ENCODE peak calls at places on chromosomes 4 and X, in eight cellular contexts. F is SK-N-SH, I is A549, O is H1, G is HCT116, S is endothelial cell of umbilical vein, A is HepG2, T is K562. W is an unnamed sample.

GRCh38 chr4:21879187-21879586 is 69.4 kb downstream of the KCNIP4 start:
- DNase-seq in F (no peak), A (peak), G (no peak), I (peak), S (peak), O (peak), T (no peak), W (peak)

GRCh38 chr4:137000432-137000831 is 531.9 kb downstream of the PCDH18 start:
- DNase-seq in I (no peak), A (no peak), T (no peak), G (no peak), O (no peak), F (no peak), S (no peak), W (no peak)

GRCh38 chr4:76897522-76898384 is at the start of gene SOWAHB:
- DNase-seq in T (no peak), G (peak), I (no peak), A (peak), S (peak), F (peak), O (peak), W (no peak)

GRCh38 chr4:110544594-110544993 is 68.6 kb downstream of the ENPEP start:
- DNase-seq in A (no peak), G (no peak), O (no peak), S (no peak), T (no peak), F (no peak), I (no peak), W (no peak)

GRCh38 chrX:120311632-120312000 is 355 bp upstream of the TMEM255A start:
- DNase-seq in A (no peak), F (no peak), G (no peak), S (no peak), I (no peak), O (no peak), T (no peak), W (no peak)

GRCh38 chr4:127249066-127249766 is 383.5 kb upstream of the INTU start:
- DNase-seq in F (no peak), A (no peak), O (no peak), G (no peak), T (no peak), S (no peak), I (no peak), W (peak)

GRCh38 chrX:78997870-78998558 is 52.8 kb downstream of the P2RY10 start:
- DNase-seq in I (no peak), S (no peak), O (no peak), A (no peak), T (no peak), G (no peak), F (no peak), W (no peak)

GRCh38 chr4:188452097-188452496 is 312.9 kb downstream of the TRIML1 start:
- DNase-seq in T (no peak), G (no peak), O (no peak), A (no peak), F (no peak), I (no peak), S (no peak), W (no peak)

GRCh38 chrX:137746289-137746688 is 180.4 kb downstream of the ZIC3 start:
- DNase-seq in O (no peak), T (no peak), S (no peak), G (no peak), I (no peak), F (no peak), A (no peak), W (no peak)

GRCh38 chr4:165378398-165378762 is 428 bp upstream of the CPE start:
- DNase-seq in G (no peak), A (no peak), S (no peak), O (no peak), T (no peak), F (no peak), I (no peak), W (no peak)

GRCh38 chr4:175435437-175435836 is 376.6 kb downstream of the GPM6A start:
- DNase-seq in O (no peak), A (no peak), F (peak), I (no peak), G (no peak), S (no peak), T (no peak), W (peak)

GRCh38 chr4:173929921-173930320 is 353.5 kb downstream of the FBXO8 start:
- DNase-seq in A (no peak), S (no peak), T (no peak), I (no peak), O (no peak), G (no peak), F (no peak), W (no peak)

GRCh38 chr4:188780686-188781085 is 641.4 kb downstream of the TRIML1 start:
- DNase-seq in I (no peak), A (no peak), F (no peak), T (no peak), G (no peak), S (no peak), O (no peak), W (no peak)

GRCh38 chr4:42824278-42824977 is 68.1 kb upstream of the GRXCR1 start:
- DNase-seq in S (no peak), A (peak), I (no peak), T (no peak), G (no peak), F (no peak), O (no peak), W (no peak)

GRCh38 chr4:189162888-189163287 is 777.8 kb upstream of the FRG1 start:
- DNase-seq in A (no peak), O (no peak), T (no peak), F (no peak), I (no peak), G (no peak), S (no peak), W (no peak)

GRCh38 chr4:89277412-89277811 is 30.2 kb downstream of the GPRIN3 start:
- DNase-seq in S (no peak), F (no peak), A (no peak), T (no peak), G (no peak), I (peak), O (no peak), W (no peak)

GRCh38 chrX:97984641-97985040 is 1100.9 kb downstream of the RPA4 start:
- DNase-seq in T (no peak), G (no peak), A (no peak), I (no peak), F (no peak), S (no peak), O (no peak), W (no peak)

GRCh38 chr4:84690481-84690880 is 107.6 kb downstream of the CDS1 start:
- DNase-seq in G (no peak), T (no peak), S (no peak), A (no peak), F (no peak), O (no peak), I (no peak), W (peak)

GRCh38 chrX:154046262-154046771 is 26.6 kb upstream of the IRAK1 start:
- DNase-seq in G (no peak), S (peak), O (no peak), F (no peak), T (no peak), I (peak), A (no peak), W (no peak)

GRCh38 chr4:173231916-173232315 is 63.3 kb downstream of the GALNT7 start:
- DNase-seq in T (peak), O (no peak), I (peak), F (no peak), G (no peak), A (no peak), S (peak), W (peak)

DNA sequence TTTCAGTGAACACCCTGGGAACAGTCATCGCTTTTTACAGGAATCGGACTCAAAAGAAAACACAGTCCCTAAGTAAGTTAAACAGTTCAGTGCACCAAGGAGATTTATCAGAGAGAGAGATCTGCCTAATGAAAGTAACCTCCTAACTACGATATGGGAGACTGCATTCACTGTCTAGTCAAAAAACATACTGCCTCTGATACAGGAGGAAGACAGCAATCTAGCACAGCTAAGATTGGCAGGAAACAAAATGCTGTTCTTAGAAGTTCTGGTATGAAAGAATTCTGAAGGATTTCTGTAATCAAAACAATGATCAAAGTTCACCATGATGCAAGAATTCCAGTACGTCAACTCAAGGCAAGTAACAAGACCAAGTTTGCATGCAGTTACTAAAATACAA is 92.8 kb downstream of the MAML3 start:
- DNase-seq in A (peak), T (no peak), O (no peak), F (no peak), S (peak), G (no peak), I (peak), W (no peak)
- H3K4me3 ChIP-seq in A (no peak), T (no peak), O (no peak), F (no peak), S (peak), G (no peak), I (peak), W (no peak)

DNA sequence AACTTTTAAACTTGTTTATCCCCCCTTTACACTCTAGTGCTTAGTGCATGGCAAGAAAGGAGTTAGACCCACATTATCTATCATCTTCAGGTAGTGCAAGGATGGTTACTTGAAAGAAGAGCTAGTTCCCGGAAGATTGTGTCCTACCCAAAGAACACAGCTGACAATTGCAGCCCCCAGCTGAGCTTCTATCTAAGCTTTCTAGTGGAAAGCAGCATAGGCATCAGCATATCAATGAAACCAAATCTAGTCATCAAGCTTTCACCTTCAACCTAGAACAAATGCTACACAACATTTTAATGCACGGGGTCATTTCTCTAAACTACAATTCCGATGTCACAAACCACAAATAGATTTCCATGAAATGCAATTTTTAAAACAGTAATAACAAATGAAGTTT is 88.9 kb upstream of the TFDP3 start:
- DNase-seq in G (no peak), F (no peak), I (no peak), T (no peak), S (no peak), O (no peak), A (no peak), W (no peak)
- TF ChIP-seq MAX in G (no peak), F (no peak), I (no peak), T (no peak), S (no peak), O (no peak), A (no peak), W (no peak)

GRCh38 chrX:39174761-39175417 is 373.6 kb downstream of the MID1IP1 start:
- DNase-seq in F (no peak), S (peak), T (no peak), I (no peak), O (no peak), A (no peak), G (no peak), W (no peak)
- H3K4me3 ChIP-seq in F (no peak), S (no peak), T (no peak), I (no peak), O (no peak), A (no peak), G (no peak), W (no peak)

DNA sequence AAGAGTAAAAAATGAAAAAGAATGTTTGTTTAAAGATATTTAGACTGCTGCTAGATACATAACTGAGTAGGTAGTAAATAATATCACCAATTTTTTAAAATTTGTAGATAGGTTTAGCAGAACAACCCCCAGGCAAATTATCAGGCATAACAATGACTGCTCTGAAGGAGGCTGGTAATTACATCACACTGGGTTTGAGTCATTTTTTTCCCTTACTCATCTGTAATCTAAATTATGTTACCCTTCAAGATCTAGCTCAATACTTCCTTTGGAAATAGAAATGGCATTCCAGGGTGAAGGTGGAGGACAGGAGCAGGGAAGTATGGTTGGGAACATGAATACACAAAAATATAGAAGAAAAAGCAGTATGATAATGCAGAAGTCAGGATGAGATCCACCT is 431.6 kb upstream of the MAOA start:
- DNase-seq in O (no peak), T (no peak), G (no peak), S (no peak), A (no peak), F (no peak), I (no peak), W (no peak)
- TF ChIP-seq MAX in O (no peak), T (no peak), G (no peak), S (no peak), A (no peak), F (no peak), I (no peak), W (no peak)

GRCh38 chr4:121822047-121822446 is 1.6 kb downstream of the CCNA2 start:
- DNase-seq in T (no peak), S (no peak), G (no peak), A (no peak), I (no peak), O (no peak), F (no peak), W (no peak)
- H3K4me3 ChIP-seq in T (peak), S (peak), G (peak), A (peak), I (peak), O (peak), F (peak), W (peak)

DNA sequence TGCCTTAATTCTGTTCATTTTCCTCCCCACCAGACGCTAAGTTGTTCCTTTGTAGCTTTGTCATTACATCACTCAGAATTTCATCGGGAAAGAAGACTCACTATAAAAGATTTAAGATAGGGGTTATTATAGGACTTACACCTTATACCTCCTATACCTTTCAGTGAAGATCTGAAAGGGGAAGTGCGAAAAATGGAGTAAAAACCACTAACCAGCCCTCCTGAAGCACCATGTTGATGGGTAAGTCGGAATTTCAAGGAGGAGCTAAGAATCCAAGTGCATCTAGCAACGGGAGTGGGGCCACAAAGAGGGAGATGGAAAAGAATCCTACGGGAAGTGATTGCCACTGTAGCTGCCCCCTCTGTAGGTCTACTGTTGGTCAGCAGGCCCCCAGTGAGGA is 119.1 kb upstream of the H2AZ1 start:
- DNase-seq in S (no peak), I (no peak), O (no peak), F (no peak), G (no peak), A (no peak), T (no peak), W (no peak)
- TF ChIP-seq MAX in S (no peak), I (no peak), O (no peak), F (no peak), G (no peak), A (no peak), T (no peak), W (no peak)

DNA sequence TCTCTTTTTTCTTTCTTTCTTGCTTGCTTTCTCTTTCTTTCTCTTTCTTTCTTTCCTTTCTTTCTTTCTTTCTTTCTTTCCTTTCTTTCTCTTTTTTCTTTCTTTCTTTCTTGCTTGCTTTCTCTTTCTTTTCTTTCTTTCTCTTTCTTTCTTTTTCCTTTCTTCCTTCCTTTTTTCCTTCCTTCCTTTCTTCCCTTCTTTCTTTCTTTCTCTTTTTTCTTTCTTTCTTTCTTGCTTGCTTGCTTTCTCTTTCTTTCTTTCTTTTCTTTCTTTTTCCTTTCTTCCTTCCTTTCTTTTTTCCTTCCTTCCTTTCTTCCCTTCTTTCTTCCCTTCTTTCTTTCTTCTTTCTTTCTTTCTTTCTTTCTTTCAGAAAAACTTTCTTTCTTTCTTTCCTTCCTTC is 108.1 kb upstream of the SHOX start:
- DNase-seq in A (no peak), O (no peak), F (no peak), I (no peak), T (no peak), S (no peak), G (no peak), W (no peak)
- H3K4me3 ChIP-seq in A (no peak), O (no peak), F (no peak), I (no peak), T (no peak), S (no peak), G (no peak), W (no peak)

GRCh38 chrX:31931225-31931624 is 859.4 kb upstream of the FTHL17 start:
- DNase-seq in S (no peak), I (no peak), T (no peak), O (no peak), F (no peak), G (no peak), A (no peak), W (no peak)
- TF ChIP-seq MAX in S (no peak), I (no peak), T (no peak), O (no peak), F (no peak), G (no peak), A (no peak), W (no peak)

W was measured in NB4.